ENCODE peak calls at places on chromosomes 4 and X, in ten cellular contexts. Z is GM23338, Q is IMR-90, R is gastrocnemius medialis, S is sigmoid colon, T is A549, V is heart left ventricle, N is AG04450, P is vagina, E is upper lobe of left lung. F is an unnamed sample.

GRCh38 chr4:146507607-146508006 is 14.1 kb downstream of the SLC10A7 start:
- DNase-seq in Z (no peak), Q (peak), R (no peak), S (no peak), T (no peak), V (no peak), N (no peak), P (no peak), E (no peak), F (no peak)

GRCh38 chr4:184460495-184461285 is 13.7 kb downstream of the IRF2 start:
- DNase-seq in Z (no peak), Q (no peak), R (no peak), S (no peak), T (no peak), V (no peak), N (no peak), P (no peak), E (no peak), F (no peak)

GRCh38 chr4:147780137-147780777 is 48.4 kb downstream of the ARHGAP10 start:
- DNase-seq in Z (no peak), Q (no peak), R (peak), S (no peak), T (no peak), V (peak), N (no peak), P (no peak), E (peak), F (no peak)

GRCh38 chr4:30616943-30617646 is 103.1 kb upstream of the PCDH7 start:
- DNase-seq in Z (no peak), Q (peak), R (no peak), S (no peak), T (no peak), V (no peak), N (no peak), P (no peak), E (no peak), F (no peak)

GRCh38 chr4:89906787-89907521 is 12.3 kb downstream of the MMRN1 start:
- DNase-seq in Z (no peak), Q (no peak), R (no peak), S (no peak), T (no peak), V (no peak), N (no peak), P (no peak), E (no peak), F (no peak)

GRCh38 chrX:65696613-65697012 is 29.2 kb downstream of the MSN start:
- DNase-seq in Z (no peak), Q (no peak), R (no peak), S (no peak), T (no peak), V (no peak), N (no peak), P (no peak), E (no peak), F (no peak)

GRCh38 chrX:40439625-40440532 is 140.9 kb upstream of the ATP6AP2 start:
- DNase-seq in Z (no peak), Q (no peak), R (no peak), S (no peak), T (no peak), V (no peak), N (no peak), P (no peak), E (no peak), F (no peak)

GRCh38 chr4:24093446-24093845 is 203.6 kb upstream of the PPARGC1A start:
- DNase-seq in Z (no peak), Q (no peak), R (no peak), S (no peak), T (no peak), V (no peak), N (no peak), P (no peak), E (no peak), F (no peak)

GRCh38 chr4:123093247-123093646 is 170.8 kb upstream of the NUDT6 start:
- DNase-seq in Z (no peak), Q (no peak), R (no peak), S (no peak), T (peak), V (no peak), N (no peak), P (no peak), E (no peak), F (no peak)

GRCh38 chr4:25370242-25370641 is 6.8 kb upstream of the ANAPC4 start:
- DNase-seq in Z (peak), Q (no peak), R (no peak), S (no peak), T (no peak), V (no peak), N (no peak), P (no peak), E (no peak), F (no peak)

GRCh38 chr4:91989914-91990313 is 313.9 kb upstream of the GRID2 start:
- DNase-seq in Z (peak), Q (no peak), R (no peak), S (no peak), T (no peak), V (no peak), N (no peak), P (no peak), E (no peak), F (no peak)

GRCh38 chrX:3963980-3964379 is 250.5 kb upstream of the PRKX start:
- DNase-seq in Z (no peak), Q (no peak), R (no peak), S (no peak), T (no peak), V (no peak), N (no peak), P (no peak), E (no peak), F (no peak)

GRCh38 chrX:3968749-3969148 is 255.3 kb upstream of the PRKX start:
- DNase-seq in Z (no peak), Q (no peak), R (no peak), S (no peak), T (no peak), V (no peak), N (no peak), P (no peak), E (no peak), F (no peak)
- H3K27ac ChIP-seq in Z (no peak), Q (no peak), R (no peak), S (no peak), T (no peak), V (no peak), N (no peak), P (no peak), E (no peak), F (no peak)

GRCh38 chr4:155249036-155249566 is 40.7 kb downstream of the NPY2R start:
- DNase-seq in Z (no peak), Q (no peak), R (no peak), S (no peak), T (no peak), V (no peak), N (no peak), P (no peak), E (no peak), F (no peak)

GRCh38 chr4:155245105-155245504 is 36.7 kb downstream of the NPY2R start:
- DNase-seq in Z (no peak), Q (no peak), R (no peak), S (no peak), T (no peak), V (no peak), N (no peak), P (no peak), E (no peak), F (no peak)

DNA sequence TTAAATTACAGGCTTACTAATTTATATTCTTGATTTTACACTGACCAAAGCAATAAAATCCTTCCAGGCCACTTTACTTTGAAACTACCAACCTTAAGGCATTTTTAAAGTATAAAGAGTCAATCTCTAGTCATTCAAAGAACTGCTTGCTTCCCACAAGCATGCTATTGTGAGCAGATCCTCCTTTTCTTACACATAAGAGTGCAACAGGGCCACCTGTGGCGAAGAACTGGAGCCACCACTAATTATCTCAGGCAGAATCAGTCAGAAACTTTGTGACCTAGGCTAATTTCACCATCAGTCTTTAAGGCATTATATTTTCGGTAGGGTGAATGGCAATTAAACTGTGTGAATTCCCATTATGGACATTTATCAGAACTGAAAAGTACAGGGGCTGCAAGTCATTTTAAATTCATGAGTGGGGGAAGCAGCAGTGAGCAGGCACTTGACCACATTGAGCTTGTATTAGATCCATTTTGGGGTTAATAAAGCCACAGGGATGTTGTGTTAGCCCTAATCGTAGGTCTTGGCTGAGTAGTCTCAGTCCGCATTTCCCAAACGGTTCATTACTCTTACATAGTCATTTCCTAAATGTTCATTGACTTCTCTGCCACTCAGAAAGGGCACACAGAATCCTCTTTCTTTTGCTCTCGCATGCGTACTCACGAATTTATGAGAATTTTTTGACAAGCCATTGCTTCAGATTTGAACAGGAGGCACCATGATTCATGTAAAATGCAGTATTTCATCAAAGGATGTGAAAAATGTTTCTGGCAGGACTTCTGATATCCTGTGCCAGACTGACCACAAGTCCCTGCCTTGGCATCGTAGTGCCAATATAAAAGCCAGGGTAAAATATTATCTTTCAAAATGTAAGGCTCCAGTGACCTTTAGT is 39.8 kb downstream of the NPY2R start:
- DNase-seq in Z (peak), Q (no peak), R (no peak), S (no peak), T (no peak), V (no peak), N (no peak), P (no peak), E (no peak), F (no peak)
- TF ChIP-seq CTCF in Z (peak), Q (no peak), R (no peak), S (no peak), T (no peak), V (no peak), N (no peak), P (no peak), E (no peak), F (no peak)

GRCh38 chr4:2932561-2932950 is 30.6 kb downstream of the NOP14 start:
- DNase-seq in Z (no peak), Q (no peak), R (no peak), S (no peak), T (no peak), V (no peak), N (no peak), P (no peak), E (peak), F (no peak)
- H3K4me3 ChIP-seq in Z (no peak), Q (no peak), R (no peak), S (no peak), T (no peak), V (no peak), N (no peak), P (no peak), E (peak), F (no peak)

GRCh38 chr4:128225148-128225547 is 62.5 kb downstream of the PGRMC2 start:
- DNase-seq in Z (no peak), Q (peak), R (no peak), S (no peak), T (no peak), V (no peak), N (peak), P (no peak), E (no peak), F (no peak)
- H3K27ac ChIP-seq in Z (no peak), Q (peak), R (no peak), S (no peak), T (no peak), V (no peak), N (no peak), P (no peak), E (no peak), F (no peak)

DNA sequence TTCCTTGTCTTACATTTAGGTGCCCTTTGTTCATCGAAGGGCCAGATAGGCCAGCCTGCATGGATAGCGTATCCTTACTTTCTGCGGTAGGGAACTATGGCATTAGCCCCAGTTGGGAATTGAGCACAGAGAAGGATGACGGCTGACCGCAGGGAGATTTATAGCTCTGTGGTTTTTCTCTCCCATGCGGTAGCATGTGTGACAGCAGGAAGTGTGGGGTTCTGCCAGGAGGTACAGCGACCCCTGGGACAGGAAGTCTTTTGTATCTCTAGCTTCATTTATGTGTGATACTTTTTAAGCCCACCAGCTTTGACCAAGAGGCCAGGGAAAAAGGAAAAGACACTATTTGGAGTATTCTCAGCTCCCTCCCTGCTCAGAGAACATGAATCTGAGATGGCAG is 33.1 kb downstream of the GAB3 start:
- DNase-seq in Z (no peak), Q (peak), R (no peak), S (no peak), T (no peak), V (no peak), N (no peak), P (no peak), E (no peak), F (peak)
- TF ChIP-seq CTCF in Z (no peak), Q (no peak), R (no peak), S (no peak), T (no peak), V (no peak), N (no peak), P (no peak), E (no peak), F (peak)

DNA sequence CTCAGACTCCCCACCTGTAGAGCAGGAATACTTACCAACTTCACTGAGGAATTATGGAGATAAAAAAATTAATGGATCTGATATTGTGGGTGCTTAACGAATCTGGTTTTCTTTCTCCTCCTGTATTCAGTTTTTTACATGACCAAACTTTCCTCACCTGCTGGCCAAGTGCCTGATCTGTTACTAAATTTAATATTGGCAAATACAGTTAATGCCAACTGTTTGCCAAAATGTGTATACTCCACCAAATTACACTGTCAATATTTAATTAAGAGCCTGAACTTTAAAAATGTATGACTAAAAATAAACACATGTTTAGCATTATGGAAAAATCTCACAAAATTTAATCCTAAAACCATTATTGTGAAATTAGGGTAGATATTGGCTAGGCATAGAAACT is 3.3 kb downstream of the PGRMC2 start:
- DNase-seq in Z (no peak), Q (no peak), R (no peak), S (no peak), T (no peak), V (no peak), N (no peak), P (no peak), E (no peak), F (no peak)
- H3K4me3 ChIP-seq in Z (no peak), Q (peak), R (no peak), S (no peak), T (peak), V (peak), N (peak), P (no peak), E (no peak), F (peak)